ENCODE peak calls at places on chromosomes 13 and 19, in five cellular contexts. X is colonic mucosa, F is SK-N-SH, S is cardiac muscle cell, T is adrenal gland. N is an unnamed sample.

GRCh38 chr19:49057636-49058234 is at the start of gene CGB7:
- DNase-seq in S (peak; percentile 59), X (peak; percentile 89), F (peak; percentile 87), T (peak; percentile 30), N (peak; percentile 56)

GRCh38 chr13:98977568-98978270 is at the start of gene DOCK9:
- DNase-seq in X (peak; percentile 69), F (no peak), S (peak; percentile 81), T (peak; percentile 34), N (peak; percentile 66)

GRCh38 chr13:42066542-42066941 is 18.1 kb downstream of the DGKH start:
- DNase-seq in T (no peak), F (no peak), S (peak; percentile 55), X (no peak), N (peak; percentile 87)

GRCh38 chr13:65965496-65965895 is 1264.6 kb downstream of the PCDH9 start:
- DNase-seq in T (no peak), X (no peak), F (no peak), S (peak; percentile 55), N (peak; percentile 56)

GRCh38 chr19:43776285-43776684 is 4.5 kb downstream of the KCNN4 start:
- DNase-seq in F (no peak), X (no peak), S (no peak), T (no peak), N (no peak)

GRCh38 chr19:33825556-33825955 is 28.9 kb downstream of the KCTD15 start:
- DNase-seq in S (no peak), T (no peak), F (no peak), X (no peak), N (no peak)

GRCh38 chr13:49319555-49320350 is 72.0 kb downstream of the CDADC1 start:
- DNase-seq in F (no peak), X (no peak), T (no peak), S (no peak), N (peak; percentile 86)

GRCh38 chr13:66835040-66835628 is 395.0 kb downstream of the PCDH9 start:
- DNase-seq in F (peak; percentile 66), X (peak; percentile 34), S (peak; percentile 67), T (peak; percentile 53), N (no peak)

GRCh38 chr19:33273881-33274662 is 28.3 kb downstream of the CEBPA start:
- DNase-seq in S (peak; percentile 90), F (no peak), T (peak; percentile 56), X (peak; percentile 84), N (peak; percentile 94)

GRCh38 chr13:20728579-20729300 is 25.2 kb downstream of the IL17D start:
- DNase-seq in X (no peak), S (no peak), T (no peak), F (no peak), N (peak; percentile 31)

GRCh38 chr19:19488041-19488874 is 27.1 kb downstream of the TSSK6 start:
- DNase-seq in X (peak; percentile 85), S (peak; percentile 45), T (peak; percentile 84), F (peak; percentile 67), N (no peak)

GRCh38 chr19:1244693-1245451 is 3.3 kb downstream of the ATP5F1D start:
- DNase-seq in S (no peak), T (peak; percentile 86), F (no peak), X (peak; percentile 85), N (no peak)

GRCh38 chr13:30551194-30551593 is 66.5 kb upstream of the USPL1 start:
- DNase-seq in X (no peak), T (no peak), S (peak; percentile 52), F (peak; percentile 21), N (peak; percentile 43)

GRCh38 chr13:103876571-103876970 is 810.4 kb upstream of the SLC10A2 start:
- DNase-seq in S (no peak), X (no peak), F (no peak), T (no peak), N (peak; percentile 14)

GRCh38 chr19:55552620-55553019 is 7.3 kb upstream of the SBK3 start:
- DNase-seq in T (no peak), X (no peak), F (no peak), S (peak; percentile 92), N (peak; percentile 94)

GRCh38 chr13:95644611-95645052 is at the start of gene DZIP1:
- DNase-seq in T (peak; percentile 66), F (peak; percentile 90), X (peak; percentile 54), S (peak; percentile 91), N (peak; percentile 81)

GRCh38 chr19:18990128-18990708 is 43.1 kb downstream of the SUGP2 start:
- DNase-seq in T (no peak), F (no peak), X (no peak), S (no peak), N (no peak)

GRCh38 chr13:45700971-45701900 is 884 bp upstream of the CBY2 start:
- DNase-seq in X (no peak), F (no peak), S (peak; percentile 14), T (no peak), N (no peak)

GRCh38 chr19:10120538-10121198 is 969 bp upstream of the EIF3G start:
- DNase-seq in S (peak; percentile 80), F (no peak), T (no peak), X (no peak), N (peak; percentile 92)

GRCh38 chr13:100537951-100538462 is 50.6 kb downstream of the GGACT start:
- DNase-seq in X (no peak), F (no peak), S (no peak), T (no peak), N (no peak)

GRCh38 chr19:13104848-13105646 is 2.4 kb upstream of the LYL1 start:
- DNase-seq in F (no peak), T (peak; percentile 27), X (no peak), S (no peak), N (no peak)

GRCh38 chr13:33931397-33931987 is 113.5 kb downstream of the RFC3 start:
- DNase-seq in X (no peak), S (peak; percentile 76), T (no peak), F (peak; percentile 7), N (peak; percentile 58)

GRCh38 chr19:43784251-43784980 is 3.6 kb upstream of the KCNN4 start:
- DNase-seq in T (peak; percentile 86), S (peak; percentile 72), X (peak; percentile 73), F (no peak), N (peak; percentile 75)

GRCh38 chr19:46579286-46579944 is 21.7 kb upstream of the CALM3 start:
- DNase-seq in T (no peak), S (peak; percentile 48), F (peak; percentile 64), X (no peak), N (no peak)
- TF ChIP-seq CTCF in T (peak; percentile 46), S (peak; percentile 54), F (peak; percentile 53), X (peak; percentile 53), N (no peak)

GRCh38 chr13:114311387-114311786 is 2.9 kb upstream of the CHAMP1 start:
- DNase-seq in F (no peak), T (no peak), S (no peak), X (no peak), N (no peak)

GRCh38 chr13:114313061-114313860 is 1.0 kb upstream of the CHAMP1 start:
- DNase-seq in S (no peak), X (no peak), T (peak; percentile 29), F (no peak), N (no peak)

GRCh38 chr13:114311908-114312307 is 2.4 kb upstream of the CHAMP1 start:
- DNase-seq in F (no peak), X (no peak), S (no peak), T (no peak), N (peak; percentile 66)

GRCh38 chr13:114315074-114315785 is 927 bp downstream of the CHAMP1 start:
- DNase-seq in T (no peak), S (no peak), F (no peak), X (peak; percentile 8), N (no peak)

GRCh38 chr13:114314074-114314912 is at the start of gene CHAMP1:
- DNase-seq in X (peak; percentile 95), T (peak; percentile 96), S (peak; percentile 98), F (peak; percentile 99), N (peak; percentile 96)
- H3K4me3 ChIP-seq in X (peak within 1 kb of the TSS; percentile 83), T (peak within 1 kb of the TSS; percentile 41), S (peak within 1 kb of the TSS; percentile 65), F (peak within 1 kb of the TSS; percentile 85), N (peak within 1 kb of the TSS; percentile 75)

GRCh38 chr19:35313614-35314013 is 15.4 kb upstream of the CD22 start:
- DNase-seq in S (no peak), X (no peak), F (no peak), T (peak; percentile 74), N (no peak)

GRCh38 chr19:35310811-35311465 is 18.0 kb upstream of the CD22 start:
- DNase-seq in F (no peak), T (no peak), S (no peak), X (no peak), N (no peak)

GRCh38 chr19:35310331-35310730 is 18.4 kb downstream of the MAG start:
- DNase-seq in T (no peak), F (no peak), S (no peak), X (no peak), N (no peak)

GRCh38 chr19:35314031-35314430 is 15.0 kb upstream of the CD22 start:
- DNase-seq in X (no peak), T (no peak), F (no peak), S (no peak), N (no peak)

DNA sequence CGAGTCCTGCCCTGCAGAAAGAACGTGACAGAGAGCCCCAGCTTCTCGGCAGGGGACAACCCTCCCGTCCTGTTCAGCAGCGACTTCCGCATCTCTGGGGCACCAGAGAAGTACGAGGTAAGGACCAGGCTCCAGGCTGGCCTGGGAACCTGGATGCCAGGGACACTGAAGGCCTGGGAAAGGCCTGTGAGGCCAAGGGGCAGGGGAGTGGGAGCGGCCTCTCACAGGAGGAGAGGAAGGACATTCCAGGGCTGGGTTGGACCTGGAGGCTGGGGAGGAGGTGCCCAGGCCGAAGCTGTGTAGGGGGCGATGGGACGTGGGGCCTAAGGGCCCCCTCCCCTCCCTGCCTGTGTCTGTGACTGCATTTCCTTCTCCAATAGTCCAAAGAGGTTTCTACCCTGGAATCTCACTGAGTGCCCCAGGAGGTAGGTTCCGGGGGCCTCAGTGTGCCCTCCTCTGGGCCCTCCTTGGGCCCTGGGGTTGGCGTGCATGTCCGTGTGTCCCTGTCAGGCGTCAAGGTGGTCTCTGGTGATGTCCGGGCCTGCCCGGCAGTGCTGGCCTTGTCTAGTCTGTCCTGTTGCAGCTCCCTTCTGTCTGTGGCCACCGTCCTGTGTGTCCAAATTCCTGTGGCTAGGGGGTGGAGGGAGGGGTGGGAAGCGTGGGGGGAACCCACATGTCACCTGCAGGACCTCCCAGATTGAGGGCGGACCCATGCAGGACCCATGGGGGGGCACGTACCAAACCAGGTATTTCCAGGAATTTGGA is 16.9 kb upstream of the CD22 start:
- DNase-seq in F (no peak), T (no peak), X (no peak), S (no peak), N (no peak)
- TF ChIP-seq CTCF in F (no peak), T (no peak), X (no peak), S (no peak), N (no peak)

GRCh38 chr13:74975122-74975521 is 506.8 kb downstream of the TBC1D4 start:
- DNase-seq in X (no peak), F (no peak), S (no peak), T (no peak), N (no peak)

GRCh38 chr13:74979703-74980102 is 502.3 kb downstream of the TBC1D4 start:
- DNase-seq in T (no peak), X (no peak), S (no peak), F (peak; percentile 11), N (no peak)

GRCh38 chr13:74977498-74977897 is 504.5 kb downstream of the TBC1D4 start:
- DNase-seq in S (no peak), F (no peak), X (no peak), T (no peak), N (no peak)

GRCh38 chr13:74974234-74974879 is 507.6 kb downstream of the TBC1D4 start:
- DNase-seq in S (no peak), F (no peak), X (no peak), T (no peak), N (no peak)

DNA sequence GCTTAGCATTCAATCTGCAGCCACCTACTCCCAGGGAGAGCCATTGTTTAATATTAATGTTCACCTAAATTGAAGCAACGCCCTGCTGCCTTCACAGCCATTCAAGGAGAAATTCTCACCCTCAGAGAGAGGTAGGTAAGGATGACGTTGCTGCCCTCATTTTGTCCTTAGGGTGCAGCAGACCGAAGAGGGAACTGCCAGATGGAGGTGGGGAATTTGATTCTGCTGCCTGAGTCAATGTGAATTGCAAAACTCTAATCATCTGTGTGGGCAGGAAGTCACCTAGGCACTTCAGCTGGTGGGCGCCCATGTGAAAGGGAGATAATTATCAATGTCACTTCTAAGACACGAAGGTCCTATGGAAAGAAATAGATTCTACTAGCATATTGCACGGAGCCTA is 503.4 kb downstream of the TBC1D4 start:
- DNase-seq in S (no peak), F (no peak), T (no peak), X (no peak), N (no peak)
- H3K4me3 ChIP-seq in S (no peak overlapping the region), F (no peak overlapping the region), T (no peak overlapping the region), X (no peak overlapping the region), N (no peak overlapping the region)

N was measured in AG10803.